ENCODE peak calls at places on chromosome 17, in nine cellular contexts. R is Jurkat, Clone E6-1; C is smooth muscle cell of the brain vasculature; G is AG09309; O is aorta; D is posterior cingulate gyrus; E is iris pigment epithelial cell; A is T-helper 1 cell; S is putamen. I is an unnamed sample.

GRCh38 chr17:57651451-57651850 is 93.6 kb downstream of the CCDC182 start:
- DNase-seq in R (no peak), C (no peak), G (no peak), O (no peak), D (no peak), E (no peak), A (no peak), S (no peak), I (no peak)

GRCh38 chr17:77449373-77449907 is 308.7 kb downstream of the SEC14L1 start:
- DNase-seq in R (no peak), C (no peak), G (no peak), O (no peak), D (no peak), E (no peak), A (no peak), S (no peak), I (no peak)

GRCh38 chr17:49260011-49260921 is 29.7 kb upstream of the PHOSPHO1 start:
- DNase-seq in R (no peak), C (peak), G (peak), O (peak), D (peak), E (peak), A (peak), S (no peak), I (peak)

GRCh38 chr17:50684612-50685333 is 22.9 kb downstream of the ANKRD40 start:
- DNase-seq in R (no peak), C (no peak), G (no peak), O (peak), D (no peak), E (no peak), A (no peak), S (no peak), I (no peak)

GRCh38 chr17:18143044-18143936 is 34.7 kb downstream of the MYO15A start:
- DNase-seq in R (no peak), C (no peak), G (no peak), O (no peak), D (no peak), E (peak), A (no peak), S (no peak), I (no peak)

GRCh38 chr17:31561469-31562412 is 170.3 kb downstream of the RAB11FIP4 start:
- DNase-seq in R (no peak), C (no peak), G (no peak), O (peak), D (no peak), E (no peak), A (no peak), S (no peak), I (no peak)

GRCh38 chr17:45131616-45132301 is 556 bp downstream of the PLCD3 start:
- DNase-seq in R (no peak), C (no peak), G (no peak), O (peak), D (peak), E (no peak), A (peak), S (no peak), I (peak)

GRCh38 chr17:48215583-48216139 is 108.1 kb downstream of the SNX11 start:
- DNase-seq in R (no peak), C (no peak), G (no peak), O (no peak), D (no peak), E (peak), A (no peak), S (no peak), I (no peak)

GRCh38 chr17:19311421-19312215 is 50.9 kb downstream of the B9D1 start:
- DNase-seq in R (no peak), C (no peak), G (no peak), O (no peak), D (no peak), E (peak), A (no peak), S (no peak), I (no peak)

GRCh38 chr17:49197346-49197998 is 12.9 kb downstream of the GNGT2 start:
- DNase-seq in R (no peak), C (no peak), G (no peak), O (no peak), D (no peak), E (no peak), A (no peak), S (no peak), I (no peak)

GRCh38 chr17:79001190-79002020 is 8.2 kb downstream of the CANT1 start:
- DNase-seq in R (no peak), C (no peak), G (no peak), O (peak), D (no peak), E (no peak), A (no peak), S (no peak), I (no peak)

GRCh38 chr17:15513058-15513858 is 45.8 kb upstream of the CDRT4 start:
- DNase-seq in R (no peak), C (no peak), G (no peak), O (no peak), D (no peak), E (peak), A (no peak), S (peak), I (no peak)

GRCh38 chr17:7445011-7445927 is at the start of gene CHRNB1:
- DNase-seq in R (no peak), C (no peak), G (no peak), O (peak), D (peak), E (no peak), A (no peak), S (peak), I (peak)

GRCh38 chr17:40596261-40596919 is 31.1 kb upstream of the CCR7 start:
- DNase-seq in R (peak), C (no peak), G (no peak), O (no peak), D (no peak), E (no peak), A (no peak), S (no peak), I (no peak)

GRCh38 chr17:33201255-33201654 is 91.8 kb downstream of the ASIC2 start:
- DNase-seq in R (peak), C (no peak), G (no peak), O (no peak), D (no peak), E (no peak), A (no peak), S (no peak), I (no peak)

GRCh38 chr17:58121925-58122324 is 26.3 kb upstream of the OR4D1 start:
- DNase-seq in R (peak), C (no peak), G (no peak), O (no peak), D (peak), E (peak), A (peak), S (peak), I (peak)

I was measured in T-helper 9 cell.